ENCODE peak calls at places on chromosomes 16 and 17, in ten cellular contexts. F is right atrium auricular region; Z is pancreas; H is KBM-7; G is HFF-Myc; Q is LHCN-M2; A is B cell; U is NCI-H1105; L is stimulated activated CD4-positive, alpha-beta T cell treated with anti-CD3 and anti-CD28 coated beads, Interleukin-1b, Interleukin-23, amount 100 ng/mL, for 48 hours; O is AG10803. K is an unnamed sample.
A peak's percentile ranks its signal among the peaks of the same experiment; 100 is the strongest.

GRCh38 chr17:3826191-3826590 is 19.9 kb downstream of the NCBP3 start:
- DNase-seq in A (no peak), O (no peak), H (no peak), Q (no peak), F (no peak), L (no peak), G (no peak), Z (no peak), U (no peak), K (peak; percentile 59)

GRCh38 chr17:6560496-6560895 is 4.1 kb upstream of the PITPNM3 start:
- DNase-seq in A (no peak), O (no peak), Z (no peak), U (no peak), L (no peak), H (no peak), Q (no peak), F (no peak), G (no peak), K (no peak)

GRCh38 chr17:19275457-19276082 is 38.4 kb downstream of the EPN2 start:
- DNase-seq in G (no peak), F (no peak), H (no peak), U (no peak), Q (no peak), A (no peak), Z (no peak), O (no peak), L (no peak), K (peak; percentile 19)

GRCh38 chr17:7004398-7005253 is 7.8 kb upstream of the RNASEK start:
- DNase-seq in A (peak; percentile 78), U (peak; percentile 64), H (peak; percentile 88), G (peak; percentile 22), F (no peak), Z (no peak), L (peak; percentile 26), O (peak; percentile 52), Q (peak; percentile 68), K (peak; percentile 74)

GRCh38 chr16:80330803-80331202 is 210.0 kb upstream of the DYNLRB2 start:
- DNase-seq in O (no peak), L (no peak), A (no peak), F (no peak), G (no peak), Z (no peak), H (no peak), U (no peak), Q (no peak), K (no peak)

GRCh38 chr17:41417576-41418015 is 6.8 kb downstream of the KRT37 start:
- DNase-seq in F (no peak), L (no peak), Z (no peak), A (peak; percentile 17), H (peak; percentile 1), G (no peak), Q (no peak), O (no peak), U (no peak), K (no peak)

GRCh38 chr17:3964203-3965122 is at the start of gene ATP2A3:
- DNase-seq in Z (no peak), H (peak; percentile 56), L (peak; percentile 54), F (no peak), G (no peak), O (no peak), A (peak; percentile 90), U (no peak), Q (no peak), K (peak; percentile 43)

GRCh38 chr17:48307814-48308411 is 122.1 kb downstream of the SKAP1 start:
- DNase-seq in Z (peak; percentile 16), U (peak; percentile 30), G (peak; percentile 9), L (peak; percentile 46), H (peak; percentile 72), Q (peak; percentile 52), A (peak; percentile 73), F (no peak), O (peak; percentile 75), K (peak; percentile 79)

GRCh38 chr17:77843878-77844260 is 114.6 kb upstream of the TNRC6C start:
- DNase-seq in Z (no peak), A (no peak), O (no peak), L (no peak), F (no peak), H (no peak), Q (no peak), U (no peak), G (no peak), K (no peak)

GRCh38 chr17:81511550-81511799 is 1.1 kb downstream of the ACTG1 start:
- DNase-seq in O (no peak), Z (no peak), F (no peak), A (no peak), U (no peak), Q (no peak), G (no peak), H (no peak), L (no peak), K (no peak)

GRCh38 chr17:41687828-41688640 is 651 bp upstream of the EIF1 start:
- DNase-seq in F (no peak), G (no peak), U (peak; percentile 33), A (peak; percentile 72), O (no peak), L (peak; percentile 58), Z (peak; percentile 59), H (peak; percentile 63), Q (peak; percentile 66), K (peak; percentile 73)

GRCh38 chr16:20678242-20678641 is 19.2 kb downstream of the ACSM1 start:
- DNase-seq in Z (no peak), O (no peak), A (no peak), L (no peak), F (no peak), H (no peak), U (no peak), Q (no peak), G (no peak), K (no peak)

GRCh38 chr17:59378621-59379194 is 47.3 kb downstream of the YPEL2 start:
- DNase-seq in G (no peak), U (no peak), A (no peak), O (peak; percentile 95), L (no peak), H (no peak), Z (no peak), Q (peak; percentile 68), F (no peak), K (peak; percentile 82)

GRCh38 chr17:48961516-48962233 is 6.7 kb downstream of the GIP start:
- DNase-seq in Q (peak; percentile 77), F (no peak), O (peak; percentile 50), U (no peak), A (no peak), L (no peak), H (no peak), G (no peak), Z (no peak), K (peak; percentile 93)

GRCh38 chr16:30927789-30928378 is 4.5 kb downstream of the FBXL19 start:
- DNase-seq in O (peak; percentile 22), G (no peak), Q (peak; percentile 57), H (peak; percentile 49), F (no peak), U (peak; percentile 93), L (peak; percentile 36), A (peak; percentile 43), Z (peak; percentile 61), K (peak; percentile 59)

GRCh38 chr17:29968271-29968670 is 26.8 kb downstream of the EFCAB5 start:
- DNase-seq in U (no peak), O (no peak), L (no peak), Z (no peak), A (no peak), F (no peak), Q (no peak), H (no peak), G (no peak), K (no peak)

GRCh38 chr17:79907217-79907715 is 68.0 kb upstream of the CBX4 start:
- DNase-seq in L (no peak), O (no peak), G (no peak), H (no peak), U (no peak), Z (no peak), F (no peak), Q (no peak), A (no peak), K (no peak)

GRCh38 chr16:17977260-17977659 is 359.3 kb downstream of the NPIPA8 start:
- DNase-seq in O (no peak), Z (no peak), A (no peak), Q (no peak), F (no peak), L (no peak), G (no peak), H (no peak), U (no peak), K (no peak)

GRCh38 chr17:74296548-74296936 is 22.5 kb downstream of the DNAI2 start:
- DNase-seq in A (no peak), G (no peak), L (peak; percentile 33), Q (peak; percentile 5), Z (peak; percentile 52), F (peak; percentile 81), H (peak; percentile 62), O (peak; percentile 31), U (no peak), K (peak; percentile 62)

GRCh38 chr17:48351916-48352332 is 78.1 kb downstream of the SKAP1 start:
- DNase-seq in H (peak; percentile 71), Q (peak; percentile 64), A (peak; percentile 51), U (peak; percentile 7), O (peak; percentile 59), G (peak; percentile 15), L (no peak), Z (no peak), F (no peak), K (peak; percentile 59)